ENCODE peak calls at places on chromosomes 4 and X, in seven cellular contexts. Y is Peyer's patch; A is progenitor cell of endocrine pancreas; D is A549; I is suprapubic skin; J is B cell; U is activated CD8-positive, alpha-beta T cell treated with anti-CD3 and anti-CD28 coated beads for 36 hours. F is an unnamed sample.

GRCh38 chrX:119391279-119391678 is 7.9 kb upstream of the SLC25A43 start:
- DNase-seq in J (peak), U (peak), I (no peak), Y (peak), A (no peak), D (peak), F (peak)

GRCh38 chr4:10529891-10530786 is 72.9 kb upstream of the ZNF518B start:
- DNase-seq in U (no peak), Y (no peak), I (no peak), J (no peak), D (no peak), A (no peak), F (no peak)

GRCh38 chrX:69027181-69028005 is 137.9 kb downstream of the PJA1 start:
- DNase-seq in I (no peak), Y (no peak), D (no peak), U (no peak), J (no peak), A (no peak), F (no peak)

GRCh38 chr4:75771607-75772006 is 47.2 kb downstream of the USO1 start:
- DNase-seq in Y (no peak), D (no peak), U (no peak), I (no peak), J (no peak), A (no peak), F (no peak)

GRCh38 chrX:134520860-134521390 is 61.0 kb downstream of the HPRT1 start:
- DNase-seq in I (no peak), J (no peak), Y (no peak), U (no peak), A (no peak), D (peak), F (peak)

GRCh38 chrX:41922694-41923171 is 621 bp downstream of the CASK start:
- DNase-seq in J (no peak), A (peak), Y (peak), D (peak), I (peak), U (peak), F (no peak)

GRCh38 chr4:76585897-76586360 is 150.9 kb downstream of the SHROOM3 start:
- DNase-seq in I (peak), U (peak), Y (peak), A (peak), J (peak), D (peak), F (peak)

GRCh38 chrX:30513284-30513683 is 64.3 kb downstream of the TASL start:
- DNase-seq in I (no peak), U (no peak), A (no peak), Y (no peak), J (peak), D (no peak), F (peak)

GRCh38 chr4:67935888-67936287 is 27.4 kb downstream of the TMPRSS11A start:
- DNase-seq in A (no peak), U (no peak), Y (no peak), I (no peak), D (no peak), J (no peak), F (no peak)

GRCh38 chrX:108347800-108348199 is 90.4 kb downstream of the COL4A6 start:
- DNase-seq in D (no peak), U (no peak), A (no peak), Y (no peak), I (no peak), J (no peak), F (no peak)

GRCh38 chrX:2391869-2392606 is 108.7 kb downstream of the DHRSX start:
- DNase-seq in I (peak), Y (no peak), D (peak), A (no peak), U (no peak), J (no peak), F (no peak)

GRCh38 chr4:19850909-19851308 is 400.8 kb upstream of the SLIT2 start:
- DNase-seq in U (no peak), A (no peak), J (no peak), Y (no peak), I (no peak), D (no peak), F (no peak)

GRCh38 chr4:119286377-119287002 is 35.4 kb downstream of the FABP2 start:
- DNase-seq in A (no peak), J (peak), D (no peak), U (peak), I (no peak), Y (peak), F (no peak)

GRCh38 chr4:48780867-48781219 is 764 bp upstream of the FRYL start:
- DNase-seq in I (no peak), J (peak), A (no peak), Y (peak), D (no peak), U (peak), F (peak)

GRCh38 chr4:119244344-119244743 is 31.8 kb downstream of the USP53 start:
- DNase-seq in A (no peak), J (no peak), U (no peak), I (no peak), Y (no peak), D (no peak), F (no peak)

GRCh38 chr4:178535939-178536579 is 1093.8 kb upstream of the AGA start:
- DNase-seq in A (no peak), J (no peak), D (no peak), Y (no peak), I (no peak), U (no peak), F (no peak)

GRCh38 chrX:47232803-47233332 is at the start of gene USP11:
- DNase-seq in I (no peak), D (peak), U (peak), J (peak), A (peak), Y (peak), F (peak)

GRCh38 chr4:170025523-170026252 is 507 bp downstream of the MFAP3L start:
- DNase-seq in A (peak), U (peak), I (no peak), Y (peak), D (peak), J (no peak), F (no peak)

GRCh38 chr4:121720109-121720508 is 23.3 kb upstream of the ANXA5 start:
- DNase-seq in J (no peak), Y (no peak), U (no peak), I (no peak), D (no peak), A (no peak), F (no peak)

GRCh38 chrX:42220083-42220482 is 296.7 kb upstream of the CASK start:
- DNase-seq in J (no peak), U (no peak), Y (no peak), I (no peak), D (no peak), A (no peak), F (no peak)

GRCh38 chrX:137428251-137428661 is 137.7 kb upstream of the ZIC3 start:
- DNase-seq in Y (no peak), D (peak), J (no peak), A (no peak), U (no peak), I (no peak), F (peak)

GRCh38 chr4:127856485-127857447 is 23.9 kb upstream of the PLK4 start:
- DNase-seq in I (no peak), J (no peak), A (no peak), D (no peak), U (no peak), Y (no peak), F (peak)

GRCh38 chrX:25726539-25726938 is 411.6 kb upstream of the MAGEB18 start:
- DNase-seq in D (no peak), U (no peak), I (no peak), A (no peak), J (no peak), Y (no peak), F (no peak)

GRCh38 chr4:12126476-12126875 is 697.8 kb upstream of the HS3ST1 start:
- DNase-seq in J (no peak), Y (no peak), D (no peak), A (no peak), U (no peak), I (no peak), F (no peak)

GRCh38 chrX:129653985-129654651 is 638 bp downstream of the APLN start:
- DNase-seq in D (peak), A (no peak), I (no peak), U (peak), J (peak), Y (peak), F (no peak)

GRCh38 chr4:723706-724105 is 18.1 kb downstream of the PCGF3 start:
- DNase-seq in I (no peak), Y (no peak), A (no peak), D (no peak), U (no peak), J (no peak), F (no peak)

GRCh38 chrX:1164322-1165288 is 47.8 kb downstream of the CRLF2 start:
- DNase-seq in A (no peak), I (peak), J (peak), Y (no peak), D (peak), U (peak), F (peak)

GRCh38 chrX:118528089-118528753 is 32.6 kb downstream of the DOCK11 start:
- DNase-seq in Y (peak), J (peak), D (no peak), I (no peak), U (peak), A (no peak), F (peak)

GRCh38 chrX:122203399-122203798 is 980.7 kb upstream of the GRIA3 start:
- DNase-seq in U (no peak), Y (no peak), J (no peak), D (no peak), A (no peak), I (no peak), F (no peak)

GRCh38 chrX:22366166-22366702 is 93.5 kb downstream of the CBLL2 start:
- DNase-seq in I (no peak), Y (no peak), D (no peak), J (no peak), A (no peak), U (no peak), F (no peak)

GRCh38 chr4:145956288-145956890 is 17.8 kb upstream of the ZNF827 start:
- DNase-seq in I (no peak), J (peak), D (no peak), U (peak), A (peak), Y (peak), F (peak)

GRCh38 chrX:134600714-134601113 is 57.6 kb downstream of the PLAC1 start:
- DNase-seq in Y (no peak), A (no peak), J (no peak), D (no peak), U (no peak), I (no peak), F (no peak)

GRCh38 chr4:41590591-41590990 is 52.6 kb downstream of the LIMCH1 start:
- DNase-seq in D (no peak), A (no peak), U (no peak), Y (no peak), I (no peak), J (no peak), F (no peak)

GRCh38 chr4:156193116-156193515 is 239.4 kb upstream of the CTSO start:
- DNase-seq in D (no peak), U (no peak), A (no peak), I (no peak), J (no peak), Y (no peak), F (no peak)

GRCh38 chr4:124334119-124334518 is 378.4 kb downstream of the ANKRD50 start:
- DNase-seq in D (peak), U (peak), A (no peak), J (peak), Y (no peak), I (no peak), F (no peak)

GRCh38 chr4:145716200-145716599 is 36.3 kb downstream of the C4orf51 start:
- DNase-seq in D (no peak), A (no peak), U (no peak), J (no peak), Y (no peak), I (no peak), F (no peak)

GRCh38 chr4:69830529-69831269 is 29.2 kb downstream of the SULT1E1 start:
- DNase-seq in I (no peak), J (no peak), Y (peak), D (no peak), A (no peak), U (peak), F (no peak)
- TF ChIP-seq CTCF in I (no peak), J (no peak), Y (no peak), D (no peak), A (no peak), U (no peak), F (no peak)

GRCh38 chrX:86747091-86747490 is 598.8 kb downstream of the DACH2 start:
- DNase-seq in Y (no peak), J (no peak), I (no peak), A (no peak), U (no peak), D (no peak), F (no peak)
- TF ChIP-seq CTCF in Y (no peak), J (no peak), I (no peak), A (no peak), U (no peak), D (no peak), F (no peak)

GRCh38 chr4:86522349-86522748 is 71.8 kb upstream of the PTPN13 start:
- DNase-seq in I (no peak), A (no peak), D (no peak), U (no peak), Y (no peak), J (no peak), F (no peak)
- TF ChIP-seq CTCF in I (peak), A (no peak), D (no peak), U (no peak), Y (no peak), J (no peak), F (peak)

GRCh38 chr4:66704243-66704642 is 841.1 kb downstream of the CENPC start:
- DNase-seq in I (no peak), Y (no peak), A (no peak), J (no peak), D (no peak), U (no peak), F (no peak)
- TF ChIP-seq CTCF in I (no peak), Y (no peak), A (no peak), J (no peak), D (no peak), U (no peak), F (no peak)

DNA sequence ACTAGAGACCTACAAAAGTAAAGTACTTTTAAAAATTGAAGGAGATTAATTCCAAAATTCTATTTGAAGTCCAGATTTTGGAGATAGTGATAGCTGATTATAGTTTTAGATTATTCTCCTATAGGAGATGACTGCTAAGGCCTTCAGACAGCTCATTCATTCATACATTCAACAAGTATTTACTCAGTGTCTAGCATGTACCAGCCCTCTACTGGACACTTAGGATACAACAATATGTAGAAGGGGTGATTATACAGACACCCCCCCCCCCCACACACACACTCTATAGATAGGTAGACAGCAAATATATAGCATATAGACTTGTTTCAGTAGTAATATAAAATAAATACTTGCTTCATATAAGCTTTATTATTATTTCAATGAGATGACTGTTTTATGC is 60.4 kb upstream of the TAF9B start:
- DNase-seq in I (no peak), U (peak), J (peak), A (no peak), D (peak), Y (no peak), F (peak)
- TF ChIP-seq CTCF in I (no peak), U (peak), J (peak), A (peak), D (peak), Y (no peak), F (peak)

GRCh38 chr4:186792994-186793393 is 69.3 kb upstream of the FAT1 start:
- DNase-seq in D (no peak), Y (no peak), J (no peak), I (no peak), A (no peak), U (no peak), F (no peak)
- TF ChIP-seq CTCF in D (no peak), Y (no peak), J (no peak), I (no peak), A (no peak), U (no peak), F (no peak)

GRCh38 chrX:106874075-106874474 is 29.1 kb downstream of the RIPPLY1 start:
- DNase-seq in A (no peak), I (no peak), D (peak), Y (no peak), U (no peak), J (peak), F (peak)
- TF ChIP-seq CTCF in A (peak), I (peak), D (peak), Y (peak), U (peak), J (peak), F (peak)

DNA sequence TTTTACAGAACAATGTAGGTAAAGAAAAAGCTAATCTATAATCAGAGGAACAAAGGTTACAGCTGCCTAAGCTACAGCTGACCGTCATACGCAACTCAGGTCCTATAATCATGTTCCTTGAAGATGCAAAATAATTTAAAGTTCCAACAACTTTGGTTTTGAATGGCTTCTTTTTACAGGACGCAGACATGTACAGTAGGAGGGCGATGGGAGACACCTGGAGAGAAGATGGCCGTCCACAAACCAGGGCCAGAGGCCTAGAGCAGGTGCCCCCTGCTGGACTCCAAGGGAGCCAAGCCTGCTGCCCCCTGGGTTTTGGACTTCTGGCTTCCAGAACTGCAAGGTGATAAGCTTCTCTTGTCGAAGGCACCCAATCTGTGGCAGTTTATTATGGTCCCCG is 10.6 kb downstream of the HGFAC start:
- DNase-seq in J (no peak), I (no peak), D (no peak), Y (no peak), A (no peak), U (no peak), F (no peak)
- TF ChIP-seq CTCF in J (no peak), I (no peak), D (no peak), Y (no peak), A (peak), U (no peak), F (peak)

GRCh38 chr4:7524841-7525240 is 90.1 kb upstream of the PSAPL1 start:
- DNase-seq in I (no peak), Y (no peak), U (no peak), D (no peak), A (no peak), J (no peak), F (no peak)

GRCh38 chr4:7522452-7522851 is 87.7 kb upstream of the PSAPL1 start:
- DNase-seq in Y (no peak), A (no peak), U (no peak), J (no peak), I (no peak), D (no peak), F (no peak)

GRCh38 chr4:7523526-7523925 is 88.8 kb upstream of the PSAPL1 start:
- DNase-seq in U (no peak), I (no peak), D (no peak), J (no peak), Y (no peak), A (no peak), F (no peak)

GRCh38 chr4:7526491-7526890 is 91.8 kb upstream of the PSAPL1 start:
- DNase-seq in J (no peak), A (no peak), U (no peak), Y (no peak), I (no peak), D (no peak), F (no peak)

DNA sequence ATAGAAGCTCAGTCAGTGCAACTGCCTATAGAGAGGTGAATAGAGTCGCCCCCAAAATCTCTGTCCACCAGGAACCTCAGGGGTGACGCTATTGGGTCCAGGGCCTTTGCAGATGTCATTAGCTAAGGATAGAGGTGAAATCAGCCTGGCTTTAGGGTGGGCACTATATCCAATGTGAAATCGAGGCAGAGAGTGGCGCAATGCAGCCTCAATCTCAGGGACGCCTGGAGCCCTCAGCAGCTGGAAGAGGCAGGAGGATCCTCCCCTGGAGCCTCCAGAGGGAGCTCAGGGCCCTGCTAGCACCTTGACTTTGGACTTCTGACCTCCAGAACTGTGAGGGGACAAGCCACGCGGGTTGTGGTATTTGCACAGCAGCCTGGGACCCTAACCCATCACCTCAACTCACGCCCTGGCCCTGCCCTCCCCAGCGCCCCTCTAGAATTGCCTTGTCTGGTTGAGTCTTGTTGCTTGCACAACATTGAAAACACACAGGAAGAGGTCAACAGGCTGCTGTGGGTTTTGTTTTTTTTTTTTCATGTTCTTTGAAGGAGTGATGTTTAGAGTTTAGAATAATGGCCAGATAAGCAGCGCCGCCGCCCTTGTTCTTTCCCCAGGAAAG is 89.4 kb upstream of the PSAPL1 start:
- DNase-seq in I (no peak), J (no peak), D (no peak), U (no peak), A (no peak), Y (no peak), F (no peak)
- TF ChIP-seq CTCF in I (no peak), J (no peak), D (no peak), U (no peak), A (no peak), Y (no peak), F (no peak)

GRCh38 chr4:46386570-46386969 is 3.4 kb downstream of the GABRA2 start:
- DNase-seq in I (no peak), J (no peak), A (no peak), Y (peak), D (no peak), U (no peak), F (no peak)
- TF ChIP-seq CTCF in I (no peak), J (no peak), A (peak), Y (no peak), D (no peak), U (no peak), F (no peak)